ENCODE peak calls at places on chromosomes 11 and 22, in eight cellular contexts. K is left kidney, G is colonic mucosa, Z is endothelial cell, A is AG20443, B is omental fat pad, Q is T-cell, I is ovary. J is an unnamed sample.

GRCh38 chr11:12841946-12842630 is 167.0 kb upstream of the RASSF10 start:
- DNase-seq in K (peak; percentile 91), G (no peak), Z (peak; percentile 22), A (peak; percentile 56), B (no peak), Q (no peak), I (peak; percentile 60), J (no peak)

GRCh38 chr22:31646186-31647019 is 15.6 kb downstream of the PISD start:
- DNase-seq in K (no peak), G (no peak), Z (no peak), A (peak; percentile 88), B (no peak), Q (no peak), I (no peak), J (no peak)

GRCh38 chr11:10498022-10498400 is 42.9 kb downstream of the AMPD3 start:
- DNase-seq in K (no peak), G (no peak), Z (no peak), A (peak; percentile 2), B (no peak), Q (no peak), I (no peak), J (no peak)

GRCh38 chr11:111322534-111322933 is 24.2 kb downstream of the POU2AF3 start:
- DNase-seq in K (no peak), G (no peak), Z (no peak), A (no peak), B (no peak), Q (no peak), I (no peak), J (no peak)

GRCh38 chr11:61281581-61282250 is 13.4 kb downstream of the VWCE start:
- DNase-seq in K (peak; percentile 80), G (peak; percentile 83), Z (peak; percentile 82), A (peak; percentile 72), B (no peak), Q (no peak), I (peak; percentile 82), J (peak; percentile 82)

GRCh38 chr22:38949889-38950405 is 7.5 kb upstream of the APOBEC3A start:
- DNase-seq in K (no peak), G (no peak), Z (no peak), A (no peak), B (no peak), Q (no peak), I (no peak), J (no peak)

GRCh38 chr22:50687829-50688228 is 15.2 kb downstream of the SHANK3 start:
- DNase-seq in K (no peak), G (peak; percentile 11), Z (no peak), A (no peak), B (peak; percentile 3), Q (no peak), I (no peak), J (no peak)

GRCh38 chr11:27471588-27472397 is 797 bp downstream of the LGR4 start:
- DNase-seq in K (peak; percentile 74), G (peak; percentile 47), Z (peak; percentile 47), A (peak; percentile 62), B (no peak), Q (no peak), I (peak; percentile 29), J (peak; percentile 51)

GRCh38 chr22:27105142-27106025 is 448.0 kb downstream of the MIAT start:
- DNase-seq in K (no peak), G (peak; percentile 38), Z (no peak), A (peak; percentile 89), B (no peak), Q (no peak), I (peak; percentile 84), J (no peak)

GRCh38 chr22:44201556-44202129 is 20.9 kb downstream of the PARVG start:
- DNase-seq in K (no peak), G (no peak), Z (no peak), A (no peak), B (no peak), Q (no peak), I (no peak), J (no peak)

GRCh38 chr11:2924381-2924780 is 4.8 kb downstream of the PHLDA2 start:
- DNase-seq in K (no peak), G (peak; percentile 87), Z (no peak), A (no peak), B (no peak), Q (no peak), I (no peak), J (no peak)

GRCh38 chr22:26568207-26568706 is 21.7 kb downstream of the TPST2 start:
- DNase-seq in K (peak; percentile 77), G (no peak), Z (peak; percentile 21), A (no peak), B (no peak), Q (no peak), I (no peak), J (peak; percentile 91)

GRCh38 chr11:134412508-134413333 is 679 bp upstream of the B3GAT1 start:
- DNase-seq in K (peak; percentile 83), G (no peak), Z (peak; percentile 27), A (no peak), B (no peak), Q (peak; percentile 6), I (no peak), J (no peak)

GRCh38 chr11:70772950-70773349 is 374.6 kb downstream of the CTTN start:
- DNase-seq in K (no peak), G (no peak), Z (no peak), A (no peak), B (no peak), Q (no peak), I (no peak), J (peak; percentile 38)

GRCh38 chr11:127017482-127017881 is 16.9 kb upstream of the KIRREL3 start:
- DNase-seq in K (peak; percentile 64), G (no peak), Z (peak; percentile 45), A (peak; percentile 86), B (no peak), Q (no peak), I (no peak), J (peak; percentile 63)

GRCh38 chr11:121553367-121553766 is 100.6 kb upstream of the SORL1-AS1 start:
- DNase-seq in K (no peak), G (no peak), Z (no peak), A (no peak), B (no peak), Q (no peak), I (no peak), J (no peak)

GRCh38 chr11:86486261-86487030 is 111.8 kb downstream of the CCDC81 start:
- DNase-seq in K (no peak), G (peak; percentile 37), Z (no peak), A (no peak), B (no peak), Q (peak; percentile 50), I (no peak), J (peak; percentile 12)

GRCh38 chr11:41954034-41954433 is 494.6 kb upstream of the LRRC4C start:
- DNase-seq in K (no peak), G (no peak), Z (no peak), A (peak; percentile 13), B (no peak), Q (no peak), I (no peak), J (no peak)

GRCh38 chr11:12270215-12270797 is 107.1 kb upstream of the PARVA start:
- DNase-seq in K (no peak), G (no peak), Z (no peak), A (no peak), B (no peak), Q (no peak), I (no peak), J (no peak)

GRCh38 chr11:121892863-121893262 is 223.2 kb downstream of the BLID start:
- DNase-seq in K (no peak), G (no peak), Z (no peak), A (peak; percentile 45), B (no peak), Q (no peak), I (no peak), J (peak; percentile 15)

GRCh38 chr11:71184421-71185210 is 67.8 kb downstream of the SHANK2 start:
- DNase-seq in K (no peak), G (no peak), Z (no peak), A (no peak), B (no peak), Q (no peak), I (no peak), J (no peak)

GRCh38 chr11:67613960-67614715 is 7.4 kb downstream of the NDUFV1 start:
- DNase-seq in K (peak; percentile 82), G (peak; percentile 66), Z (peak; percentile 77), A (peak; percentile 75), B (no peak), Q (peak; percentile 89), I (no peak), J (peak; percentile 85)

GRCh38 chr11:2186669-2187266 is 15.2 kb upstream of the TH start:
- DNase-seq in K (peak; percentile 87), G (no peak), Z (peak; percentile 55), A (peak; percentile 67), B (no peak), Q (peak; percentile 41), I (no peak), J (peak; percentile 66)

GRCh38 chr22:35634015-35634414 is 14.2 kb upstream of the APOL6 start:
- DNase-seq in K (no peak), G (no peak), Z (no peak), A (no peak), B (no peak), Q (no peak), I (no peak), J (peak; percentile 39)

GRCh38 chr22:18983120-18983651 is 47.1 kb upstream of the PRODH start:
- DNase-seq in K (no peak), G (no peak), Z (no peak), A (no peak), B (no peak), Q (no peak), I (no peak), J (no peak)

GRCh38 chr22:48086246-48086645 is 1323.8 kb downstream of the TBC1D22A start:
- DNase-seq in K (no peak), G (no peak), Z (no peak), A (no peak), B (no peak), Q (no peak), I (no peak), J (no peak)

GRCh38 chr11:111906680-111907079 is 4.9 kb downstream of the CRYAB start:
- DNase-seq in K (no peak), G (no peak), Z (no peak), A (peak; percentile 12), B (no peak), Q (no peak), I (no peak), J (no peak)

GRCh38 chr11:75836422-75836821 is 21.4 kb downstream of the UVRAG start:
- DNase-seq in K (no peak), G (no peak), Z (no peak), A (no peak), B (no peak), Q (no peak), I (no peak), J (no peak)

GRCh38 chr11:47552086-47552580 is 799 bp downstream of the CELF1 start:
- DNase-seq in K (peak; percentile 79), G (peak; percentile 57), Z (peak; percentile 44), A (peak; percentile 42), B (no peak), Q (no peak), I (peak; percentile 26), J (peak; percentile 62)

GRCh38 chr11:124917115-124917637 is 1.9 kb upstream of the HEPN1 start:
- DNase-seq in K (no peak), G (no peak), Z (no peak), A (no peak), B (no peak), Q (no peak), I (no peak), J (no peak)

GRCh38 chr11:68266936-68267880 is 4.6 kb downstream of the C11orf24 start:
- DNase-seq in K (no peak), G (no peak), Z (no peak), A (no peak), B (no peak), Q (no peak), I (no peak), J (no peak)

GRCh38 chr22:34917239-34917638 is 148.7 kb upstream of the ISX start:
- DNase-seq in K (no peak), G (no peak), Z (no peak), A (peak; percentile 66), B (no peak), Q (no peak), I (no peak), J (no peak)

GRCh38 chr22:18954333-18954732 is 18.2 kb upstream of the PRODH start:
- DNase-seq in K (peak; percentile 82), G (peak; percentile 55), Z (peak; percentile 86), A (peak; percentile 86), B (peak; percentile 68), Q (peak; percentile 36), I (peak; percentile 22), J (peak; percentile 94)

GRCh38 chr11:4680341-4680740 is 17.3 kb downstream of the OR51E2 start:
- DNase-seq in K (peak; percentile 63), G (no peak), Z (no peak), A (no peak), B (no peak), Q (no peak), I (no peak), J (no peak)

J was measured in ELF-1.